ENCODE peak calls at places on chromosomes 13 and 19, in four cellular contexts. One of them, this sample, is unnamed.

GRCh38 chr19:23203841-23204344 is 46.3 kb downstream of the ZNF724 start:
- DNase-seq in NCI-H774: no peak
- DNase-seq in CD4-positive, alpha-beta T cell: no peak
- DNase-seq in LHCN-M2: no peak
- DNase-seq in this sample: no peak

GRCh38 chr19:4380254-4380727 is 20.1 kb downstream of the SH3GL1 start:
- DNase-seq in NCI-H774: no peak
- DNase-seq in CD4-positive, alpha-beta T cell: peak
- DNase-seq in LHCN-M2: no peak
- DNase-seq in this sample: no peak

GRCh38 chr19:11833541-11833940 is 15.0 kb upstream of the ZNF439 start:
- DNase-seq in NCI-H774: no peak
- DNase-seq in CD4-positive, alpha-beta T cell: no peak
- DNase-seq in LHCN-M2: no peak
- DNase-seq in this sample: no peak

GRCh38 chr13:63190219-63190618 is 1774.6 kb upstream of the PCDH20 start:
- DNase-seq in NCI-H774: no peak
- DNase-seq in CD4-positive, alpha-beta T cell: no peak
- DNase-seq in LHCN-M2: no peak
- DNase-seq in this sample: no peak

GRCh38 chr13:40026174-40026585 is 370.7 kb downstream of the COG6 start:
- DNase-seq in NCI-H774: no peak
- DNase-seq in CD4-positive, alpha-beta T cell: peak
- DNase-seq in LHCN-M2: peak
- DNase-seq in this sample: no peak

GRCh38 chr13:42466123-42466522 is 107.8 kb upstream of the TNFSF11 start:
- DNase-seq in NCI-H774: no peak
- DNase-seq in CD4-positive, alpha-beta T cell: no peak
- DNase-seq in LHCN-M2: no peak
- DNase-seq in this sample: no peak

GRCh38 chr19:13430790-13431582 is 75.3 kb downstream of the CACNA1A start:
- DNase-seq in NCI-H774: no peak
- DNase-seq in CD4-positive, alpha-beta T cell: peak
- DNase-seq in LHCN-M2: peak
- DNase-seq in this sample: peak

GRCh38 chr13:99859178-99860177 is 112.1 kb downstream of the ZIC5 start:
- DNase-seq in NCI-H774: no peak
- DNase-seq in CD4-positive, alpha-beta T cell: no peak
- DNase-seq in LHCN-M2: no peak
- DNase-seq in this sample: no peak

GRCh38 chr13:29924951-29925350 is 74.5 kb upstream of the UBL3 start:
- DNase-seq in NCI-H774: no peak
- DNase-seq in CD4-positive, alpha-beta T cell: no peak
- DNase-seq in LHCN-M2: no peak
- DNase-seq in this sample: no peak

GRCh38 chr19:47470447-47471195 is 1.1 kb downstream of the SLC8A2 start:
- DNase-seq in NCI-H774: no peak
- DNase-seq in CD4-positive, alpha-beta T cell: no peak
- DNase-seq in LHCN-M2: no peak
- DNase-seq in this sample: no peak

GRCh38 chr13:22235285-22235949 is 564.5 kb downstream of the FGF9 start:
- DNase-seq in NCI-H774: no peak
- DNase-seq in CD4-positive, alpha-beta T cell: no peak
- DNase-seq in LHCN-M2: no peak
- DNase-seq in this sample: no peak

GRCh38 chr13:47117268-47117667 is 220.4 kb upstream of the HTR2A start:
- DNase-seq in NCI-H774: no peak
- DNase-seq in CD4-positive, alpha-beta T cell: no peak
- DNase-seq in LHCN-M2: peak
- DNase-seq in this sample: no peak

GRCh38 chr13:26760835-26761582 is 423 bp upstream of the GPR12 start:
- DNase-seq in NCI-H774: no peak
- DNase-seq in CD4-positive, alpha-beta T cell: no peak
- DNase-seq in LHCN-M2: no peak
- DNase-seq in this sample: no peak